ENCODE peak calls at places on chromosomes 11 and 22, in four cellular contexts. U is IMR-90, B is mesenchymal stem cell, D is H1. C is an unnamed sample.

GRCh38 chr22:28909375-28909774 is 26.0 kb downstream of the ZNRF3 start:
- DNase-seq in U (peak; percentile 58), D (no peak), B (no peak), C (no peak)

GRCh38 chr11:12066799-12067508 is 43.4 kb upstream of the MICAL2 start:
- DNase-seq in B (peak; percentile 84), U (peak; percentile 56), D (no peak), C (no peak)

GRCh38 chr11:45919806-45920530 is 2.3 kb upstream of the PEX16 start:
- DNase-seq in U (no peak), B (no peak), D (no peak), C (no peak)

GRCh38 chr22:19626042-19626560 is 88.2 kb upstream of the SEPTIN5 start:
- DNase-seq in B (no peak), D (no peak), U (no peak), C (no peak)

GRCh38 chr22:22752556-22753477 is 108.4 kb downstream of the GGTLC2 start:
- DNase-seq in D (no peak), B (peak; percentile 8), U (peak; percentile 47), C (no peak)

GRCh38 chr11:116931206-116931953 is 94.0 kb upstream of the APOA1 start:
- DNase-seq in B (peak; percentile 15), D (no peak), U (peak; percentile 53), C (no peak)

GRCh38 chr22:20438678-20439492 is 1.3 kb upstream of the SCARF2 start:
- DNase-seq in D (no peak), B (peak; percentile 24), U (no peak), C (no peak)

GRCh38 chr22:30606455-30607299 is at the start of gene TCN2:
- DNase-seq in B (peak; percentile 88), D (peak; percentile 61), U (peak; percentile 77), C (peak; percentile 93)

GRCh38 chr22:50446708-50447575 is 27.9 kb downstream of the SBF1 start:
- DNase-seq in U (no peak), B (no peak), D (no peak), C (no peak)

GRCh38 chr11:76648061-76648460 is 22.5 kb downstream of the LRRC32 start:
- DNase-seq in D (no peak), U (no peak), B (no peak), C (no peak)

GRCh38 chr22:45448431-45448830 is 34.9 kb downstream of the RIBC2 start:
- DNase-seq in B (no peak), U (no peak), D (no peak), C (no peak)

GRCh38 chr11:67648140-67648795 is 2.3 kb downstream of the ACY3 start:
- DNase-seq in D (no peak), B (no peak), U (no peak), C (no peak)

GRCh38 chr11:32658639-32659406 is 75.2 kb downstream of the EIF3M start:
- DNase-seq in B (no peak), U (peak; percentile 53), D (no peak), C (no peak)

GRCh38 chr22:26502688-26503561 is 9.3 kb downstream of the TFIP11 start:
- DNase-seq in U (peak; percentile 51), B (peak; percentile 68), D (no peak), C (peak; percentile 31)

GRCh38 chr22:43476341-43476740 is 64.5 kb downstream of the MPPED1 start:
- DNase-seq in D (no peak), U (no peak), B (no peak), C (no peak)

GRCh38 chr11:26048271-26048670 is 283.7 kb upstream of the ANO3 start:
- DNase-seq in B (no peak), D (no peak), U (no peak), C (no peak)

GRCh38 chr11:61174949-61175348 is 13.7 kb upstream of the VPS37C start:
- DNase-seq in U (no peak), D (no peak), B (no peak), C (no peak)

GRCh38 chr11:55806248-55806647 is 4.9 kb upstream of the OR5L1 start:
- DNase-seq in D (no peak), B (no peak), U (no peak), C (no peak)
- H2BK15ac ChIP-seq in D (no peak overlapping the region), B (no peak overlapping the region), U (no peak overlapping the region), C (no peak overlapping the region)

GRCh38 chr11:47389577-47390072 is 11.3 kb upstream of the SPI1 start:
- DNase-seq in B (no peak), U (no peak), D (no peak), C (no peak)

GRCh38 chr11:47391711-47392432 is 13.5 kb upstream of the SPI1 start:
- DNase-seq in B (no peak), U (no peak), D (no peak), C (no peak)

GRCh38 chr11:47391077-47391583 is 12.8 kb upstream of the SPI1 start:
- DNase-seq in U (no peak), B (peak; percentile 18), D (no peak), C (no peak)

GRCh38 chr11:47388697-47389576 is 10.6 kb upstream of the SPI1 start:
- DNase-seq in D (no peak), B (no peak), U (no peak), C (no peak)

GRCh38 chr11:47390084-47390760 is 11.9 kb upstream of the SPI1 start:
- DNase-seq in D (no peak), B (no peak), U (no peak), C (no peak)
- H3K27ac ChIP-seq in D (no peak overlapping the region), B (no peak overlapping the region), U (no peak overlapping the region), C (no peak overlapping the region)

GRCh38 chr22:40953446-40953845 is 2.3 kb downstream of the RBX1 start:
- DNase-seq in B (peak; percentile 24), U (no peak), D (no peak), C (no peak)
- H3K4me3 ChIP-seq in B (peak overlapping the region; percentile 95), U (no peak overlapping the region), D (no peak overlapping the region), C (no peak overlapping the region)

DNA sequence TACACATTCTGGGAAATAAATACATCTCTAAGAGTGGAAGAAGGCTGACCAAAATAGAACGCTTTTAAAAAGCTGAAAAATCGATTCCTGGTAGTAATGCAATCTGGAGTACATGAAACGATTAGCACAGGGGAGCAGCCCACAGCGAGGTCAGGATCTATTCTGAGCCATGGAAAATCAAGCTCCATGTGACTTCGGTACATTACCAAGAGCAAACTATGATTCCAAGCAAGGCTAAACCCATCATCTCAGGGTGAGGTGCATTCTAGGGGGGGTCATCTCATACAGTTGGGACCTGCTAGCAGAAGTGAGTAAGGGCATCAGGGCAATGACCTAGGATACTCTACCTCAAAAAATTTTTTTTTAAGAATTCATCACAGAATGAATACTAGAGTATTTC is 249.2 kb downstream of the BLID start:
- DNase-seq in B (no peak), U (no peak), D (no peak), C (no peak)
- H2BK15ac ChIP-seq in B (no peak overlapping the region), U (no peak overlapping the region), D (no peak overlapping the region), C (no peak overlapping the region)

DNA sequence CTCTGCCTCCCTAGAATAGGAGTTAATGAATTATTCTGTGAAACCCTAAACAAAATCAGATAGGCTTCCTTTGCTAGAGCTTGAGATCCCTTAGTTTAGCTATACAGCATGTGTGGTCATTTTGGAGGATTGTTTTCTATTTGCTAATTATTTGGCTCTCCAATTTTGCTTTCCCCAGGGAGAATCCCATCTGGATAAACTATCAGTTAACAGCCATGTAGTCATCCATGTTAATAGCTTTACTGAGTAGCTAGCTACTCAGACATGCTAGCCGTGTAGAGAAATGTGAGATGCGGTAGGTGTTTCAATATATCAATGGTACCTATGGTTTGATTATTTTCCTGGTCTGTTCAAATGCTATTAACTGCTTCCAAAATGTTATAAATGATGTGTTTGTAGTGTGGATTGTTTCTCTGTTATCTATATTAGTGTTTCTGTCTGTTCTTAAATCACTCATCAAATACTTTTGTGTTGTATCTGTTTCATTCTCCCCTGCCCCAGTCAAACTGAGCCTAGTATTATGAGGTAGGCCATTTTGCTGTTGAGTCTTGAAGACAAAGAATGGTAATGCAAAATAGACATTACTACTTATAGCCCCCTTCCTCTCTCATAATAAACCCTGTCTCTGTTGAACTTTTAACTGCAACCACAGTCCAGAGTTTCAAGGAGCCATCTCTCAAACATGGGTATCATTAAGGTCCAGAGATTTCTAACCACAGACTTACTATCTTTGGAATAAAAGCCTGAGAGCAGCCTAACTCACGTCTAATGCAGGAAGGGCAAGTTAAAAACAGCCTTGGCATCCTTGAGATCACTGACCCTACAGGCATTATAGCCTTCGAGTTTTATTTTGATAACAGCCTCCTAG is 56.1 kb upstream of the GRAMD1B start:
- DNase-seq in U (no peak), B (no peak), D (no peak), C (no peak)
- H3K27ac ChIP-seq in U (no peak overlapping the region), B (no peak overlapping the region), D (no peak overlapping the region), C (no peak overlapping the region)

DNA sequence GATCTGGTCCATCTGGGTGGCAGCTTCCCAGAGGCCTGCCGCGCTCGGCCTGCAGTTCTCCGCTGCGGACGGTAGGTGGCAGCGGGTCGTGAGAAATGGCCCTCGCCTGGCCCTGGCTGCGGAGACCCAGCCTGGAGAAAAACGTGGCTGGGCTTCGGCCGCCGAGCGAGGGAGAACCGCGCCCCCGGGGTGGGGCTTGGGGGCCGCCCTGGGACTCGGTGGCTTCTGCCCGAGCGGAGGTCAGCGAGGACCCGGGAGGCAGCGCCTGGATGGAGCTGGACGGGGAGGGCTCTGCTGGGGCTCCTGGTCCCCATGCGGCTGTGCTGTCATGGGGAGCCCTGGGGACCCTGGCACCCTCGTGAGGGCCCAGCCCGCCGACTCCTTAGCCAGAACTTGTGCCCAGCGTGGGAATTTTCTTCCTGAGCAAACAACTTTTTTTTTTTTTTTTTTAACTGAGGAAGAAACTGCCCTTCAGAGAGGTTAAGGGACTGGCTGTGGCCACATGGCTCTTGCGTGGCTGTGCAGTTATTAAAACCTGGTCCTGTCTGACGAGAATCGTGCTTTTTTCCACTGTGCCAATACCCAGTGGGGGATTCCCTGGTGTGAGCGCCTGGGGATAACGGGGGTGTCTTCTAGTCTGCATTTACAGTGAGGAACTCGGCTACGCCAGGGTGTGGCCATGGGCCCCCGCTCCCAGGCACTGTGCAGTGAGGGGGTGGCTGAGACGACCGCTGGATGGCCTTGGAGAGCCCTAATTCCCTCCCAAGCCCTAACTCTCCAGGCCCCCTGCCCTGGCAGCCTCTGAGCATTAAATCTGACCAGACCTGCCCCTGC is 535.6 kb downstream of the INSC start:
- DNase-seq in B (peak; percentile 95), U (peak; percentile 87), D (peak; percentile 86), C (peak; percentile 97)
- H3K4me3 ChIP-seq in B (peak overlapping the region; percentile 71), U (peak overlapping the region; percentile 29), D (peak overlapping the region; percentile 16), C (peak overlapping the region; percentile 17)

GRCh38 chr11:75287579-75287978 is 47.0 kb downstream of the TPBGL start:
- DNase-seq in B (no peak), U (no peak), D (no peak), C (no peak)
- H2BK15ac ChIP-seq in B (no peak overlapping the region), U (no peak overlapping the region), D (no peak overlapping the region), C (no peak overlapping the region)

GRCh38 chr11:114316980-114317675 is 20.9 kb downstream of the NNMT start:
- DNase-seq in U (no peak), D (no peak), B (peak; percentile 77), C (no peak)
- H3K27ac ChIP-seq in U (no peak overlapping the region), D (no peak overlapping the region), B (peak overlapping the region; percentile 14), C (no peak overlapping the region)

C was measured in neuronal stem cell.